ENCODE peak calls at places on chromosomes 2 and 18, in ten cellular contexts. W, Z, J, L, K, G, U, E, V and P are unnamed samples.
A peak's percentile ranks its signal among the peaks of the same experiment; 100 is the strongest.

GRCh38 chr2:109202486-109202885 is 73.5 kb downstream of the SH3RF3 start:
- DNase-seq in G (no peak), J (no peak), V (no peak), U (no peak), W (no peak), Z (no peak), L (no peak), K (no peak), E (no peak), P (no peak)

GRCh38 chr2:181984814-181985631 is 630 bp upstream of the PPP1R1C start:
- DNase-seq in G (no peak), K (no peak), Z (no peak), U (no peak), L (no peak), J (no peak), E (no peak), V (peak; percentile 13), W (no peak), P (no peak)

GRCh38 chr18:70672581-70672980 is 383.7 kb downstream of the SOCS6 start:
- DNase-seq in L (no peak), E (no peak), G (no peak), J (no peak), V (no peak), W (no peak), U (no peak), K (no peak), Z (no peak), P (no peak)

GRCh38 chr2:72963423-72964145 is 46.3 kb downstream of the EMX1 start:
- DNase-seq in L (peak; percentile 50), W (no peak), Z (no peak), J (no peak), V (no peak), K (peak; percentile 92), U (no peak), G (no peak), E (no peak), P (no peak)

GRCh38 chr2:120703330-120703994 is 32.2 kb upstream of the GLI2 start:
- DNase-seq in L (no peak), E (no peak), K (no peak), U (peak; percentile 86), G (no peak), Z (no peak), V (no peak), J (no peak), W (no peak), P (no peak)

GRCh38 chr2:160784034-160784433 is 290.4 kb upstream of the RBMS1 start:
- DNase-seq in J (no peak), G (no peak), L (no peak), Z (no peak), K (no peak), U (no peak), E (no peak), V (no peak), W (no peak), P (no peak)

GRCh38 chr18:28071199-28071598 is 105.7 kb downstream of the CDH2 start:
- DNase-seq in V (no peak), U (no peak), K (no peak), J (no peak), W (no peak), Z (no peak), L (no peak), G (no peak), E (no peak), P (no peak)

GRCh38 chr2:46230115-46230571 is 67.1 kb upstream of the EPAS1 start:
- DNase-seq in L (no peak), G (peak; percentile 9), W (peak; percentile 57), U (no peak), V (no peak), E (no peak), J (no peak), K (peak; percentile 80), Z (peak; percentile 23), P (no peak)

GRCh38 chr2:105188343-105188742 is 53.2 kb upstream of the GPR45 start:
- DNase-seq in K (no peak), E (no peak), G (no peak), Z (no peak), J (no peak), W (no peak), L (no peak), U (no peak), V (no peak), P (no peak)

GRCh38 chr2:58553937-58554336 is 312.8 kb upstream of the FANCL start:
- DNase-seq in U (peak; percentile 2), Z (no peak), E (no peak), L (peak; percentile 46), K (peak; percentile 81), J (peak; percentile 27), G (no peak), W (no peak), V (peak; percentile 23), P (no peak)

GRCh38 chr2:118940008-118940407 is 2.0 kb upstream of the MARCO start:
- DNase-seq in W (no peak), J (no peak), U (no peak), K (no peak), V (no peak), E (no peak), G (no peak), Z (no peak), L (no peak), P (no peak)

DNA sequence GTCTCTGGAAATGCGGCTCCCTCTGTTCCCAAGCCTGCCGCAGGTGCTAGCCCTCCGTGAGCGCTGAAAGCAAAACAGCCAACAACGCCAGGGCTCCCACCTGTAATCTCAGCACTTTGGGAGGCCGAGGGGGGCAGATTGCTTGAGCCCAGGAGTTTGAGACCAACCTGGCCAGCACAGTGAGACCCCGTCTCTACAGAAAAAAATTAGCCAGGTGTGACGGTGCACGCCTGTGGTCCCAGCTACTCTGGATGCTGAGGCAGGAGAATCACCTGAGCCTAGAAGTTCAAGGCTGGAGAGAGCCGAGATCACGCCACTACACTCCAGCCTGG is 41.3 kb upstream of the PTMA start:
- DNase-seq in E (no peak), L (no peak), Z (no peak), W (no peak), V (no peak), K (no peak), G (no peak), U (no peak), J (no peak), P (no peak)
- H3K4me3 ChIP-seq in E (no peak overlapping the region), L (peak overlapping the region; percentile 32), Z (peak overlapping the region; percentile 46), W (peak overlapping the region; percentile 51), V (peak overlapping the region; percentile 13), K (peak overlapping the region; percentile 73), G (no peak overlapping the region), U (peak overlapping the region; percentile 88), J (peak overlapping the region; percentile 36), P (no peak overlapping the region)

GRCh38 chr2:36486546-36487044 is 111.4 kb downstream of the FEZ2 start:
- DNase-seq in J (no peak), V (peak; percentile 23), K (no peak), G (no peak), U (peak; percentile 78), L (no peak), E (no peak), Z (no peak), W (no peak), P (no peak)
- H3K4me1 ChIP-seq in J (peaks cover 24% of the 10 kb centered on the region), V (peaks cover 9% of the 10 kb centered on the region), K (no peaks in the 10 kb centered on the region), G (no peaks in the 10 kb centered on the region), U (peaks cover 70% of the 10 kb centered on the region), L (no peaks in the 10 kb centered on the region), E (peaks cover 10% of the 10 kb centered on the region), Z (peaks cover 36% of the 10 kb centered on the region), W (no peaks in the 10 kb centered on the region), P (peaks cover 4% of the 10 kb centered on the region)

GRCh38 chr18:3460823-3461398 is 10.9 kb downstream of the TGIF1 start:
- DNase-seq in L (no peak), V (no peak), G (no peak), W (no peak), Z (no peak), J (no peak), U (no peak), K (no peak), E (no peak), P (no peak)

GRCh38 chr18:3458952-3459853 is 9.2 kb downstream of the TGIF1 start:
- DNase-seq in W (no peak), U (peak; percentile 26), V (no peak), E (no peak), L (no peak), Z (no peak), K (no peak), J (no peak), G (no peak), P (no peak)

GRCh38 chr18:3458378-3458777 is 8.4 kb downstream of the TGIF1 start:
- DNase-seq in E (no peak), W (peak; percentile 69), V (no peak), J (no peak), L (no peak), Z (no peak), U (no peak), K (no peak), G (no peak), P (no peak)

GRCh38 chr18:3463052-3463451 is 13.1 kb downstream of the TGIF1 start:
- DNase-seq in V (no peak), J (no peak), U (peak; percentile 64), K (no peak), W (no peak), L (no peak), G (no peak), Z (no peak), E (no peak), P (no peak)

DNA sequence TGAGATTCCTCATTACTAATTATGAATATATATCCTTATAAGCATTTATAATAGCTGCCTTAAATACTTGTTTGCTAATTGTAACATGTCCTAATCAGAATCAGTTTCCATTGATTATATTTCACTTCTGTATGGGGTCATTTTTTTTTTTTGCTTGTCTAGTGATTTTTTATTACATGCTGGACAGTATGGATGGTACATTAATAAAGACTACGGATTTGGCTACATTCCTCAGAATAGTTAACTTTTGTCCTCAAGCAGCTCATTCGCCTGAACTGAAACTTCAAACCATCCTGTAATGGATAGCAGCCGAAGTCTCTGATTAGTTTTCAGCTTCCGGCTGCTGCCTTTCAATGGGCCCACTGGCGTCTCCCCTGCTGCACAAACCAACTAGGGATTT is 11.7 kb downstream of the TGIF1 start:
- DNase-seq in L (peak; percentile 39), W (no peak), U (no peak), E (no peak), G (no peak), Z (no peak), V (no peak), K (no peak), J (no peak), P (no peak)
- H3K4me3 ChIP-seq in L (no peak overlapping the region), W (no peak overlapping the region), U (no peak overlapping the region), E (no peak overlapping the region), G (no peak overlapping the region), Z (no peak overlapping the region), V (no peak overlapping the region), K (no peak overlapping the region), J (no peak overlapping the region), P (no peak overlapping the region)

DNA sequence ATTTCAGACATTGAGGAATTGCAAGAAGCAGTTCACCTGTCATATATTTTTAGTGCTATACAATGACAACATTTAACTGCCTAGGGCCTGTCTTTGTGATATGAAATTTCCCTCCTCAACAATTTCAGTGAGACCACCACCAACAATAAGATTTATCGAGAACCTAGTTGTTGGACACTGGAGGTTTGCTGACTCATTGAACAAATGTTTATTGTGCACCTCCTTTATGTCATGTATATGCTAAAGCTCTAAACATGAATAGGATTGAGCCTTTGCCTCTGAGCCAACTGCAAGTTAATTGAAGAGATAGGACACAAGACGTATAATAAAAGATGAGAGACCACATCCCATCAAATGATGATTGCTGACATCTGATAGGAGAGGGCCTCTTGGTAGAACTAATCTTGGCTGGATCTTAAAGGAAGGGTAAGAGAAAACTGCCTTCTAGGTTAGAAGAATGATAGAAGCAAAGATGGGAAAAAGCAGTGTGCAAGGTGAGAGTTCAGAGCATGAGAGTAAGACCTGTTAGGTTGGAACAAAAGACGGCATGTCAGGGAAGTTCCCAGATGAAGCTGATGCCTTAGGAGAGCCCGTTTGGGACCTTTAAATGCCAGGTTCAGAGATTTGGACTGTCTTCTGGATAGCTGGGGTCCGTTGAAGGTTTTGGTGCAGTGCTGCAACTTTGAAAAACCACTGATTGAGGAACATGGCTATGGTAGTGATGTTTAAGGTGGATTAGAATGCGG is 133.1 kb upstream of the EML6 start:
- DNase-seq in V (no peak), L (no peak), J (peak; percentile 21), U (no peak), W (no peak), E (no peak), K (no peak), Z (no peak), G (no peak), P (no peak)
- H3K4me1 ChIP-seq in V (peaks cover 37% of the 10 kb centered on the region), L (no peaks in the 10 kb centered on the region), J (peaks cover 27% of the 10 kb centered on the region), U (peaks cover 26% of the 10 kb centered on the region), W (peaks cover 43% of the 10 kb centered on the region), E (peaks cover 19% of the 10 kb centered on the region), K (peaks cover 6% of the 10 kb centered on the region), Z (peaks cover 85% of the 10 kb centered on the region), G (peaks cover 83% of the 10 kb centered on the region), P (peaks cover 45% of the 10 kb centered on the region)